ENCODE peak calls at places on chromosomes 1 and 21, in six cellular contexts. T is HL-60, X is fibroblast of lung, S is cardiac muscle cell, W is tibial artery, B is LNCaP clone FGC. I is an unnamed sample.
A peak's percentile ranks its signal among the peaks of the same experiment; 100 is the strongest.

GRCh38 chr1:164637461-164638375 is 78.7 kb downstream of the PBX1 start:
- DNase-seq in T (no peak), X (peak; percentile 93), S (no peak), W (peak; percentile 51), B (no peak), I (no peak)

GRCh38 chr1:155513300-155513926 is 49.2 kb downstream of the ASH1L start:
- DNase-seq in T (no peak), X (peak; percentile 59), S (no peak), W (no peak), B (no peak), I (peak; percentile 42)

GRCh38 chr1:194447635-194448034 is 1261.2 kb upstream of the B3GALT2 start:
- DNase-seq in T (no peak), X (peak; percentile 86), S (no peak), W (no peak), B (no peak), I (peak; percentile 50)

GRCh38 chr1:52534928-52535764 is 17.7 kb downstream of the TUT4 start:
- DNase-seq in T (no peak), X (peak; percentile 72), S (no peak), W (no peak), B (no peak), I (no peak)

GRCh38 chr1:9281071-9281827 is 11.4 kb upstream of the SPSB1 start:
- DNase-seq in T (no peak), X (peak; percentile 53), S (no peak), W (no peak), B (no peak), I (no peak)

GRCh38 chr21:19275065-19275464 is 871.5 kb upstream of the TMPRSS15 start:
- DNase-seq in T (no peak), X (no peak), S (no peak), W (no peak), B (no peak), I (no peak)

GRCh38 chr21:15437873-15438272 is 291.9 kb upstream of the USP25 start:
- DNase-seq in T (peak; percentile 60), X (peak; percentile 92), S (no peak), W (no peak), B (no peak), I (peak; percentile 30)

GRCh38 chr1:9244501-9245229 is 10.1 kb downstream of the H6PD start:
- DNase-seq in T (peak; percentile 90), X (no peak), S (no peak), W (no peak), B (peak; percentile 89), I (no peak)

GRCh38 chr1:43509740-43510375 is 20.8 kb upstream of the PTPRF start:
- DNase-seq in T (no peak), X (no peak), S (no peak), W (no peak), B (no peak), I (no peak)

GRCh38 chr1:232965124-232965911 is 14.9 kb downstream of the NTPCR start:
- DNase-seq in T (no peak), X (no peak), S (no peak), W (no peak), B (no peak), I (no peak)

DNA sequence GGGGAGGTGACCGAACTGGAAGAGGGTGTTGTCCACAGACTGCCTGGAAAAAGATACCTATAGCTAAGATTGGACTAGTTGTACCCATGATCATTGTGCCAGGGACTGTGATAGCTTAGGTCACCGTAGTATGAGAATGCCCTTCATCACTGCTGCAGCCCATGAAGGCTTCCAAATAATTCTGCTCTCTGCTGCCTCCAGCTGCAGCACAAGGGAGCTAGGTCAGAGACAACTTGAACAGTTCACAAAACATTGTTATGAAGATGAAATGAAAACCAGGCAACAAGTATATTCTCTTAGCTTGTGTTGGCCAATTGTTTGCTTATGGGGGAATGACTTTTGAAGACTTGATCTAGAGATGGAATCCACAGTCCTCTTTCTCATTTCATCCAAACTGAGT is 246.7 kb downstream of the MRPL39 start:
- DNase-seq in T (no peak), X (no peak), S (no peak), W (no peak), B (no peak), I (no peak)
- H3K4me3 ChIP-seq in T (no peak overlapping the region), X (no peak overlapping the region), S (no peak overlapping the region), W (no peak overlapping the region), B (no peak overlapping the region), I (no peak overlapping the region)

DNA sequence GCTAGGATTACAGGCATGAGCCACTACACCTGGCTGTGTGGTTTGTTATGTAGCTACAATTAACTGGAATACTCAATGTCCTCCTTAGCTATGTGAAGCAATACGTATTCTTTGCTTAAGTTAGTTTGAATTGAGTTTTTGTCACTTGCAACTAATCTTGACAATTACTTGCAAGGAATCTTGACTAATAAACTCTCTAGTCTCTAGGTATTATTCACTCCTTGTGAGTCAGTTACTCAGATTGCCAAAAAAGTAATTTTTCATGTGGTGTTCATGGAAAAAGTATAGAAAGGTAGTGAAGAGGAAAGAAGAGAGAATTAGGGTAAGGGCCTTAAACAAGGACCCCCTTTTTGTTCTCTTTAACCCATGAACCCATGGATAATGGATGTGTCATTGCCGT is 7.6 kb upstream of the SNX27 start:
- DNase-seq in T (no peak), X (peak; percentile 36), S (no peak), W (no peak), B (no peak), I (no peak)
- TF ChIP-seq CTCF in T (no peak), X (no peak), S (no peak), W (no peak), B (no peak), I (no peak)

GRCh38 chr1:34163792-34164509 is 1.1 kb downstream of the CSMD2 start:
- DNase-seq in T (no peak), X (peak; percentile 35), S (peak; percentile 57), W (no peak), B (no peak), I (no peak)
- H3K4me3 ChIP-seq in T (no peak overlapping the region), X (peak overlapping the region; percentile 78), S (peak overlapping the region; percentile 39), W (peak overlapping the region; percentile 53), B (peak overlapping the region; percentile 3), I (peak overlapping the region; percentile 53)

GRCh38 chr1:96756789-96757188 is 35.2 kb downstream of the PTBP2 start:
- DNase-seq in T (no peak), X (no peak), S (no peak), W (no peak), B (no peak), I (no peak)
- TF ChIP-seq CTCF in T (no peak), X (no peak), S (no peak), W (peak; percentile 26), B (peak; percentile 17), I (no peak)

DNA sequence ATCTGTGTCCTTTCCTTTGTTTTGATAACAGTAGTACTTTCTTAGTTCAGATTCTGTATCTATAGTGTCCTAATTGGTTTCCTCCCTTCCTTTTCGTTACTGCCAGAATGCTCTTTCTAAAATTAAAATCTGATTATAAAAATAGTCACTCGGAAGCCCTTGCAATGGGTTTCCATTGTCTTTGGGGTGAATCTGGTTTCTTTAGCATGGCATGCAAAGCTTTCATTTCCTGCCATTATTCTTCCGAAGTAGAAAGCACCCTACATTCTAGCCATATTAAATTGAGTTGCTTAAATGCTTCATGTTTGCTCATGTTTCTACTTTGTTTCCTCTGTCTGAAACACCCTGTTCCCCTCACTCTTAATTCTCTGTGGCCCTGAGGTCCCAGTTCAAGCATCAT is 53.2 kb upstream of the MACF1 start:
- DNase-seq in T (no peak), X (no peak), S (no peak), W (no peak), B (no peak), I (no peak)
- H3K4me3 ChIP-seq in T (no peak overlapping the region), X (no peak overlapping the region), S (no peak overlapping the region), W (no peak overlapping the region), B (no peak overlapping the region), I (no peak overlapping the region)

GRCh38 chr1:41033272-41033671 is 11.7 kb upstream of the SLFNL1 start:
- DNase-seq in T (no peak), X (no peak), S (no peak), W (no peak), B (no peak), I (no peak)

GRCh38 chr1:41041866-41042265 is 20.3 kb upstream of the SLFNL1 start:
- DNase-seq in T (peak; percentile 58), X (peak; percentile 34), S (no peak), W (no peak), B (no peak), I (no peak)

GRCh38 chr1:41037116-41037903 is 15.8 kb upstream of the SLFNL1 start:
- DNase-seq in T (no peak), X (no peak), S (no peak), W (no peak), B (no peak), I (no peak)

GRCh38 chr1:41032147-41032546 is 10.6 kb upstream of the SLFNL1 start:
- DNase-seq in T (no peak), X (no peak), S (no peak), W (no peak), B (no peak), I (no peak)

DNA sequence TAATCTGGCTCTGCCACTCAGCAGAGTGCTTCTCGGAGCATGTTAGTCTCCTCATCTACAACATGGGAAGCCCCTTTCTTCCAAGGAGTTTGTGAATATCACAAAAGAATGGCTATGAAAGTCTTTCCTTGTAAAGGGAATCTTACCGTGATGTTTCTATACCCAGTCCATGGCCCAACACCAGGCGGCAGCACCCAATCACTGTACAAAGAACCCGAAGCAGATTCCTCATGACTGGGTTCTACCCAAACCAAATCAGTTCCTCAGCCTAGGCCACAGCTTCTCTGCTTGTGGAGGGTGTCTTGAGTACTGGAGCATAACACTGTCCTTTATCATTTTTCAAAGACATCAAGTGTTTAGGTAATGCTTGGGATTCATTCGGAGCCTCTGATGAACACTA is 16.6 kb upstream of the SLFNL1 start:
- DNase-seq in T (no peak), X (no peak), S (no peak), W (no peak), B (no peak), I (no peak)
- TF ChIP-seq CTCF in T (no peak), X (peak; percentile 38), S (peak; percentile 27), W (peak; percentile 6), B (peak; percentile 13), I (no peak)

GRCh38 chr1:17851075-17851474 is 95.9 kb downstream of the ACTL8 start:
- DNase-seq in T (no peak), X (no peak), S (no peak), W (no peak), B (no peak), I (no peak)
- H3K4me3 ChIP-seq in T (no peak overlapping the region), X (no peak overlapping the region), S (no peak overlapping the region), W (no peak overlapping the region), B (no peak overlapping the region), I (no peak overlapping the region)

I was measured in HFF-Myc.